ENCODE peak calls at places on chromosomes 11 and 22, in six cellular contexts. H is activated naive CD8-positive, alpha-beta T cell treated with anti-CD3 and anti-CD28 coated beads, Interleukin-2, amount 10 ng/mL, durations not matched to agents 7 days and 5 days; R is neural progenitor cell; Q is AG10803; I is T-helper 22 cell; B is MCF 10A. P is an unnamed sample.

GRCh38 chr11:68303982-68304780 is 8.2 kb upstream of the LRP5 start:
- DNase-seq in I (no peak), B (no peak), Q (no peak), R (no peak), H (no peak), P (no peak)

GRCh38 chr22:48574776-48575566 is 1252.7 kb downstream of the BRD1 start:
- DNase-seq in I (no peak), Q (peak), R (peak), B (no peak), H (peak), P (peak)

GRCh38 chr11:69089258-69089657 is 40.5 kb downstream of the TPCN2 start:
- DNase-seq in Q (peak), R (no peak), B (peak), H (no peak), I (no peak), P (no peak)

GRCh38 chr11:113114452-113115027 is 153.3 kb downstream of the NCAM1 start:
- DNase-seq in H (no peak), R (peak), I (no peak), Q (peak), B (peak), P (peak)

GRCh38 chr11:108775324-108775723 is 110.5 kb downstream of the DDX10 start:
- DNase-seq in H (no peak), R (no peak), I (no peak), Q (no peak), B (no peak), P (no peak)

GRCh38 chr11:129680907-129681306 is 134.7 kb upstream of the TMEM45B start:
- DNase-seq in Q (no peak), B (no peak), H (no peak), I (no peak), R (no peak), P (no peak)

GRCh38 chr11:94809251-94809650 is 41.1 kb downstream of the AMOTL1 start:
- DNase-seq in I (no peak), B (no peak), H (no peak), R (no peak), Q (peak), P (no peak)

GRCh38 chr11:29527391-29527936 is 489.4 kb downstream of the KCNA4 start:
- DNase-seq in B (peak), H (no peak), Q (peak), I (no peak), R (peak), P (no peak)

GRCh38 chr11:47318166-47318565 is 34.3 kb downstream of the MYBPC3 start:
- DNase-seq in I (no peak), B (no peak), H (no peak), Q (no peak), R (no peak), P (no peak)

GRCh38 chr22:39469681-39470461 is 13.1 kb downstream of the MGAT3 start:
- DNase-seq in I (no peak), Q (no peak), R (peak), B (no peak), H (no peak), P (no peak)

GRCh38 chr22:19762315-19763140 is 1.9 kb downstream of the TBX1 start:
- DNase-seq in R (no peak), I (no peak), B (no peak), Q (peak), H (no peak), P (no peak)

GRCh38 chr11:390175-390574 is 3.8 kb upstream of the PKP3 start:
- DNase-seq in Q (no peak), I (no peak), B (no peak), H (no peak), R (peak), P (peak)

GRCh38 chr11:72421351-72421750 is 13.0 kb downstream of the CLPB start:
- DNase-seq in B (no peak), R (no peak), H (no peak), I (no peak), Q (no peak), P (no peak)

GRCh38 chr22:24894998-24895397 is 51.5 kb downstream of the LHFPL7 start:
- DNase-seq in I (no peak), R (no peak), Q (peak), H (no peak), B (peak), P (no peak)

GRCh38 chr11:19876750-19877149 is 164.1 kb downstream of the NAV2 start:
- DNase-seq in H (no peak), R (no peak), Q (no peak), B (no peak), I (no peak), P (no peak)

GRCh38 chr11:22169833-22170232 is 23.1 kb upstream of the ANO5 start:
- DNase-seq in I (no peak), Q (no peak), H (no peak), B (peak), R (no peak), P (no peak)

GRCh38 chr11:60118333-60118732 is 29.9 kb downstream of the MS4A2 start:
- DNase-seq in Q (no peak), I (no peak), B (peak), H (no peak), R (no peak), P (no peak)

P was measured in endodermal cell.